ENCODE peak calls at places on chromosomes 12 and 14, in ten cellular contexts. One of them, this sample, is unnamed.

GRCh38 chr12:75704664-75705063 is 193.3 kb upstream of the KRR1 start:
- DNase-seq in stimulated activated CD8-positive, alpha-beta memory T cell treated with anti-CD3 and anti-CD28 coated beads, Interleukin-4, amount 100 ng/mL, for 48 hours: no peak
- DNase-seq in kidney tubule cell: no peak
- DNase-seq in anterior cingulate cortex: no peak
- DNase-seq in HuH-7: no peak
- DNase-seq in GM23248: no peak
- DNase-seq in activated T-cell treated with anti-CD3 and anti-CD28 coated beads, Interleukin-2, amount 50 U/mL, for 72 hours: no peak
- DNase-seq in left ventricle myocardium superior: no peak
- DNase-seq in NCI-H510A treated with DMSO at 0.1 percent for 48 hours: peak; percentile 26
- DNase-seq in HFF-Myc: no peak
- DNase-seq in this sample: no peak

GRCh38 chr12:133010657-133011297 is 24.6 kb downstream of the ZNF26 start:
- DNase-seq in stimulated activated CD8-positive, alpha-beta memory T cell treated with anti-CD3 and anti-CD28 coated beads, Interleukin-4, amount 100 ng/mL, for 48 hours: no peak
- DNase-seq in kidney tubule cell: no peak
- DNase-seq in anterior cingulate cortex: no peak
- DNase-seq in HuH-7: no peak
- DNase-seq in GM23248: peak; percentile 5
- DNase-seq in activated T-cell treated with anti-CD3 and anti-CD28 coated beads, Interleukin-2, amount 50 U/mL, for 72 hours: no peak
- DNase-seq in left ventricle myocardium superior: no peak
- DNase-seq in NCI-H510A treated with DMSO at 0.1 percent for 48 hours: no peak
- DNase-seq in HFF-Myc: no peak
- DNase-seq in this sample: no peak

GRCh38 chr12:128509170-128509569 is 242.2 kb downstream of the TMEM132C start:
- DNase-seq in stimulated activated CD8-positive, alpha-beta memory T cell treated with anti-CD3 and anti-CD28 coated beads, Interleukin-4, amount 100 ng/mL, for 48 hours: no peak
- DNase-seq in kidney tubule cell: no peak
- DNase-seq in anterior cingulate cortex: no peak
- DNase-seq in HuH-7: no peak
- DNase-seq in GM23248: no peak
- DNase-seq in activated T-cell treated with anti-CD3 and anti-CD28 coated beads, Interleukin-2, amount 50 U/mL, for 72 hours: no peak
- DNase-seq in left ventricle myocardium superior: no peak
- DNase-seq in NCI-H510A treated with DMSO at 0.1 percent for 48 hours: no peak
- DNase-seq in HFF-Myc: no peak
- DNase-seq in this sample: no peak

GRCh38 chr14:71115306-71115705 is 208.0 kb downstream of the PCNX1 start:
- DNase-seq in stimulated activated CD8-positive, alpha-beta memory T cell treated with anti-CD3 and anti-CD28 coated beads, Interleukin-4, amount 100 ng/mL, for 48 hours: no peak
- DNase-seq in kidney tubule cell: no peak
- DNase-seq in anterior cingulate cortex: no peak
- DNase-seq in HuH-7: no peak
- DNase-seq in GM23248: no peak
- DNase-seq in activated T-cell treated with anti-CD3 and anti-CD28 coated beads, Interleukin-2, amount 50 U/mL, for 72 hours: no peak
- DNase-seq in left ventricle myocardium superior: no peak
- DNase-seq in NCI-H510A treated with DMSO at 0.1 percent for 48 hours: no peak
- DNase-seq in HFF-Myc: no peak
- DNase-seq in this sample: no peak

GRCh38 chr12:113030875-113031525 is 25.5 kb upstream of the DTX1 start:
- DNase-seq in stimulated activated CD8-positive, alpha-beta memory T cell treated with anti-CD3 and anti-CD28 coated beads, Interleukin-4, amount 100 ng/mL, for 48 hours: no peak
- DNase-seq in kidney tubule cell: peak; percentile 67
- DNase-seq in anterior cingulate cortex: no peak
- DNase-seq in HuH-7: peak; percentile 46
- DNase-seq in GM23248: peak; percentile 73
- DNase-seq in activated T-cell treated with anti-CD3 and anti-CD28 coated beads, Interleukin-2, amount 50 U/mL, for 72 hours: no peak
- DNase-seq in left ventricle myocardium superior: no peak
- DNase-seq in NCI-H510A treated with DMSO at 0.1 percent for 48 hours: peak; percentile 83
- DNase-seq in HFF-Myc: peak; percentile 36
- DNase-seq in this sample: peak; percentile 21

GRCh38 chr14:64974563-64974962 is 2.4 kb upstream of the RAB15 start:
- DNase-seq in stimulated activated CD8-positive, alpha-beta memory T cell treated with anti-CD3 and anti-CD28 coated beads, Interleukin-4, amount 100 ng/mL, for 48 hours: no peak
- DNase-seq in kidney tubule cell: no peak
- DNase-seq in anterior cingulate cortex: no peak
- DNase-seq in HuH-7: no peak
- DNase-seq in GM23248: no peak
- DNase-seq in activated T-cell treated with anti-CD3 and anti-CD28 coated beads, Interleukin-2, amount 50 U/mL, for 72 hours: no peak
- DNase-seq in left ventricle myocardium superior: no peak
- DNase-seq in NCI-H510A treated with DMSO at 0.1 percent for 48 hours: no peak
- DNase-seq in HFF-Myc: no peak
- DNase-seq in this sample: no peak

GRCh38 chr12:69661386-69661785 is 37.7 kb downstream of the BEST3 start:
- DNase-seq in stimulated activated CD8-positive, alpha-beta memory T cell treated with anti-CD3 and anti-CD28 coated beads, Interleukin-4, amount 100 ng/mL, for 48 hours: no peak
- DNase-seq in kidney tubule cell: no peak
- DNase-seq in anterior cingulate cortex: no peak
- DNase-seq in HuH-7: no peak
- DNase-seq in GM23248: no peak
- DNase-seq in activated T-cell treated with anti-CD3 and anti-CD28 coated beads, Interleukin-2, amount 50 U/mL, for 72 hours: no peak
- DNase-seq in left ventricle myocardium superior: no peak
- DNase-seq in NCI-H510A treated with DMSO at 0.1 percent for 48 hours: no peak
- DNase-seq in HFF-Myc: no peak
- DNase-seq in this sample: no peak

GRCh38 chr12:87667378-87667777 is 361.8 kb downstream of the C12orf50 start:
- DNase-seq in stimulated activated CD8-positive, alpha-beta memory T cell treated with anti-CD3 and anti-CD28 coated beads, Interleukin-4, amount 100 ng/mL, for 48 hours: no peak
- DNase-seq in kidney tubule cell: peak; percentile 55
- DNase-seq in anterior cingulate cortex: no peak
- DNase-seq in HuH-7: no peak
- DNase-seq in GM23248: peak; percentile 46
- DNase-seq in activated T-cell treated with anti-CD3 and anti-CD28 coated beads, Interleukin-2, amount 50 U/mL, for 72 hours: no peak
- DNase-seq in left ventricle myocardium superior: no peak
- DNase-seq in NCI-H510A treated with DMSO at 0.1 percent for 48 hours: peak; percentile 56
- DNase-seq in HFF-Myc: no peak
- DNase-seq in this sample: no peak

GRCh38 chr14:22981090-22982012 is 1.0 kb downstream of the AJUBA start:
- DNase-seq in stimulated activated CD8-positive, alpha-beta memory T cell treated with anti-CD3 and anti-CD28 coated beads, Interleukin-4, amount 100 ng/mL, for 48 hours: peak; percentile 45
- DNase-seq in kidney tubule cell: peak; percentile 20
- DNase-seq in anterior cingulate cortex: no peak
- DNase-seq in HuH-7: no peak
- DNase-seq in GM23248: peak; percentile 64
- DNase-seq in activated T-cell treated with anti-CD3 and anti-CD28 coated beads, Interleukin-2, amount 50 U/mL, for 72 hours: peak; percentile 41
- DNase-seq in left ventricle myocardium superior: peak; percentile 48
- DNase-seq in NCI-H510A treated with DMSO at 0.1 percent for 48 hours: no peak
- DNase-seq in HFF-Myc: no peak
- DNase-seq in this sample: no peak

GRCh38 chr12:124805876-124806668 is 57.6 kb downstream of the SCARB1 start:
- DNase-seq in stimulated activated CD8-positive, alpha-beta memory T cell treated with anti-CD3 and anti-CD28 coated beads, Interleukin-4, amount 100 ng/mL, for 48 hours: no peak
- DNase-seq in kidney tubule cell: no peak
- DNase-seq in anterior cingulate cortex: no peak
- DNase-seq in HuH-7: no peak
- DNase-seq in GM23248: no peak
- DNase-seq in activated T-cell treated with anti-CD3 and anti-CD28 coated beads, Interleukin-2, amount 50 U/mL, for 72 hours: no peak
- DNase-seq in left ventricle myocardium superior: no peak
- DNase-seq in NCI-H510A treated with DMSO at 0.1 percent for 48 hours: no peak
- DNase-seq in HFF-Myc: no peak
- DNase-seq in this sample: no peak

GRCh38 chr14:59187802-59188460 is 536 bp upstream of the DAAM1 start:
- DNase-seq in stimulated activated CD8-positive, alpha-beta memory T cell treated with anti-CD3 and anti-CD28 coated beads, Interleukin-4, amount 100 ng/mL, for 48 hours: peak; percentile 47
- DNase-seq in kidney tubule cell: peak; percentile 16
- DNase-seq in anterior cingulate cortex: peak; percentile 37
- DNase-seq in HuH-7: no peak
- DNase-seq in GM23248: peak; percentile 50
- DNase-seq in activated T-cell treated with anti-CD3 and anti-CD28 coated beads, Interleukin-2, amount 50 U/mL, for 72 hours: peak; percentile 39
- DNase-seq in left ventricle myocardium superior: peak; percentile 60
- DNase-seq in NCI-H510A treated with DMSO at 0.1 percent for 48 hours: peak; percentile 75
- DNase-seq in HFF-Myc: no peak
- DNase-seq in this sample: no peak

GRCh38 chr12:59357811-59358210 is 238.0 kb upstream of the SLC16A7 start:
- DNase-seq in stimulated activated CD8-positive, alpha-beta memory T cell treated with anti-CD3 and anti-CD28 coated beads, Interleukin-4, amount 100 ng/mL, for 48 hours: no peak
- DNase-seq in kidney tubule cell: peak; percentile 9
- DNase-seq in anterior cingulate cortex: no peak
- DNase-seq in HuH-7: no peak
- DNase-seq in GM23248: no peak
- DNase-seq in activated T-cell treated with anti-CD3 and anti-CD28 coated beads, Interleukin-2, amount 50 U/mL, for 72 hours: no peak
- DNase-seq in left ventricle myocardium superior: no peak
- DNase-seq in NCI-H510A treated with DMSO at 0.1 percent for 48 hours: no peak
- DNase-seq in HFF-Myc: no peak
- DNase-seq in this sample: no peak

GRCh38 chr12:50232771-50233209 is 50.5 kb downstream of the LIMA1 start:
- DNase-seq in stimulated activated CD8-positive, alpha-beta memory T cell treated with anti-CD3 and anti-CD28 coated beads, Interleukin-4, amount 100 ng/mL, for 48 hours: no peak
- DNase-seq in kidney tubule cell: no peak
- DNase-seq in anterior cingulate cortex: no peak
- DNase-seq in HuH-7: no peak
- DNase-seq in GM23248: no peak
- DNase-seq in activated T-cell treated with anti-CD3 and anti-CD28 coated beads, Interleukin-2, amount 50 U/mL, for 72 hours: no peak
- DNase-seq in left ventricle myocardium superior: no peak
- DNase-seq in NCI-H510A treated with DMSO at 0.1 percent for 48 hours: no peak
- DNase-seq in HFF-Myc: no peak
- DNase-seq in this sample: no peak

GRCh38 chr12:127272864-127273263 is 994.1 kb upstream of the TMEM132C start:
- DNase-seq in stimulated activated CD8-positive, alpha-beta memory T cell treated with anti-CD3 and anti-CD28 coated beads, Interleukin-4, amount 100 ng/mL, for 48 hours: no peak
- DNase-seq in kidney tubule cell: peak; percentile 100
- DNase-seq in anterior cingulate cortex: no peak
- DNase-seq in HuH-7: no peak
- DNase-seq in GM23248: peak; percentile 99
- DNase-seq in activated T-cell treated with anti-CD3 and anti-CD28 coated beads, Interleukin-2, amount 50 U/mL, for 72 hours: no peak
- DNase-seq in left ventricle myocardium superior: no peak
- DNase-seq in NCI-H510A treated with DMSO at 0.1 percent for 48 hours: no peak
- DNase-seq in HFF-Myc: no peak
- DNase-seq in this sample: no peak

GRCh38 chr12:57487055-57487596 is 742 bp upstream of the MARS1 start:
- DNase-seq in stimulated activated CD8-positive, alpha-beta memory T cell treated with anti-CD3 and anti-CD28 coated beads, Interleukin-4, amount 100 ng/mL, for 48 hours: no peak
- DNase-seq in kidney tubule cell: no peak
- DNase-seq in anterior cingulate cortex: no peak
- DNase-seq in HuH-7: no peak
- DNase-seq in GM23248: no peak
- DNase-seq in activated T-cell treated with anti-CD3 and anti-CD28 coated beads, Interleukin-2, amount 50 U/mL, for 72 hours: no peak
- DNase-seq in left ventricle myocardium superior: no peak
- DNase-seq in NCI-H510A treated with DMSO at 0.1 percent for 48 hours: no peak
- DNase-seq in HFF-Myc: no peak
- DNase-seq in this sample: no peak

GRCh38 chr12:56288705-56289387 is 11.3 kb downstream of the CS start:
- DNase-seq in stimulated activated CD8-positive, alpha-beta memory T cell treated with anti-CD3 and anti-CD28 coated beads, Interleukin-4, amount 100 ng/mL, for 48 hours: no peak
- DNase-seq in kidney tubule cell: no peak
- DNase-seq in anterior cingulate cortex: no peak
- DNase-seq in HuH-7: no peak
- DNase-seq in GM23248: no peak
- DNase-seq in activated T-cell treated with anti-CD3 and anti-CD28 coated beads, Interleukin-2, amount 50 U/mL, for 72 hours: no peak
- DNase-seq in left ventricle myocardium superior: no peak
- DNase-seq in NCI-H510A treated with DMSO at 0.1 percent for 48 hours: no peak
- DNase-seq in HFF-Myc: no peak
- DNase-seq in this sample: no peak

GRCh38 chr12:95848575-95849388 is 10.0 kb upstream of the SNRPF start:
- DNase-seq in stimulated activated CD8-positive, alpha-beta memory T cell treated with anti-CD3 and anti-CD28 coated beads, Interleukin-4, amount 100 ng/mL, for 48 hours: no peak
- DNase-seq in kidney tubule cell: peak; percentile 70
- DNase-seq in anterior cingulate cortex: no peak
- DNase-seq in HuH-7: peak; percentile 32
- DNase-seq in GM23248: peak; percentile 47
- DNase-seq in activated T-cell treated with anti-CD3 and anti-CD28 coated beads, Interleukin-2, amount 50 U/mL, for 72 hours: no peak
- DNase-seq in left ventricle myocardium superior: no peak
- DNase-seq in NCI-H510A treated with DMSO at 0.1 percent for 48 hours: peak; percentile 67
- DNase-seq in HFF-Myc: peak; percentile 10
- DNase-seq in this sample: peak; percentile 49

GRCh38 chr12:40107098-40107802 is 1.4 kb upstream of the SLC2A13 start:
- DNase-seq in stimulated activated CD8-positive, alpha-beta memory T cell treated with anti-CD3 and anti-CD28 coated beads, Interleukin-4, amount 100 ng/mL, for 48 hours: peak; percentile 96
- DNase-seq in kidney tubule cell: peak; percentile 80
- DNase-seq in anterior cingulate cortex: peak; percentile 84
- DNase-seq in HuH-7: peak; percentile 71
- DNase-seq in GM23248: peak; percentile 87
- DNase-seq in activated T-cell treated with anti-CD3 and anti-CD28 coated beads, Interleukin-2, amount 50 U/mL, for 72 hours: peak; percentile 90
- DNase-seq in left ventricle myocardium superior: peak; percentile 94
- DNase-seq in NCI-H510A treated with DMSO at 0.1 percent for 48 hours: peak; percentile 74
- DNase-seq in HFF-Myc: peak; percentile 48
- DNase-seq in this sample: peak; percentile 61

GRCh38 chr12:94571556-94571955 is 78.8 kb downstream of the TMCC3 start:
- DNase-seq in stimulated activated CD8-positive, alpha-beta memory T cell treated with anti-CD3 and anti-CD28 coated beads, Interleukin-4, amount 100 ng/mL, for 48 hours: no peak
- DNase-seq in kidney tubule cell: peak; percentile 93
- DNase-seq in anterior cingulate cortex: no peak
- DNase-seq in HuH-7: peak; percentile 84
- DNase-seq in GM23248: peak; percentile 33
- DNase-seq in activated T-cell treated with anti-CD3 and anti-CD28 coated beads, Interleukin-2, amount 50 U/mL, for 72 hours: no peak
- DNase-seq in left ventricle myocardium superior: no peak
- DNase-seq in NCI-H510A treated with DMSO at 0.1 percent for 48 hours: peak; percentile 40
- DNase-seq in HFF-Myc: peak; percentile 37
- DNase-seq in this sample: peak; percentile 77

GRCh38 chr12:128810182-128811127 is 13.3 kb downstream of the SLC15A4 start:
- DNase-seq in stimulated activated CD8-positive, alpha-beta memory T cell treated with anti-CD3 and anti-CD28 coated beads, Interleukin-4, amount 100 ng/mL, for 48 hours: no peak
- DNase-seq in kidney tubule cell: no peak
- DNase-seq in anterior cingulate cortex: no peak
- DNase-seq in HuH-7: no peak
- DNase-seq in GM23248: peak; percentile 79
- DNase-seq in activated T-cell treated with anti-CD3 and anti-CD28 coated beads, Interleukin-2, amount 50 U/mL, for 72 hours: peak; percentile 65
- DNase-seq in left ventricle myocardium superior: peak; percentile 79
- DNase-seq in NCI-H510A treated with DMSO at 0.1 percent for 48 hours: no peak
- DNase-seq in HFF-Myc: no peak
- DNase-seq in this sample: no peak

GRCh38 chr14:104133496-104133895 is 4.9 kb upstream of the KIF26A start:
- DNase-seq in stimulated activated CD8-positive, alpha-beta memory T cell treated with anti-CD3 and anti-CD28 coated beads, Interleukin-4, amount 100 ng/mL, for 48 hours: no peak
- DNase-seq in kidney tubule cell: no peak
- DNase-seq in anterior cingulate cortex: no peak
- DNase-seq in HuH-7: no peak
- DNase-seq in GM23248: no peak
- DNase-seq in activated T-cell treated with anti-CD3 and anti-CD28 coated beads, Interleukin-2, amount 50 U/mL, for 72 hours: no peak
- DNase-seq in left ventricle myocardium superior: peak; percentile 13
- DNase-seq in NCI-H510A treated with DMSO at 0.1 percent for 48 hours: no peak
- DNase-seq in HFF-Myc: no peak
- DNase-seq in this sample: no peak

GRCh38 chr14:89613260-89614008 is 196.4 kb upstream of the FOXN3 start:
- DNase-seq in stimulated activated CD8-positive, alpha-beta memory T cell treated with anti-CD3 and anti-CD28 coated beads, Interleukin-4, amount 100 ng/mL, for 48 hours: no peak
- DNase-seq in kidney tubule cell: no peak
- DNase-seq in anterior cingulate cortex: no peak
- DNase-seq in HuH-7: no peak
- DNase-seq in GM23248: no peak
- DNase-seq in activated T-cell treated with anti-CD3 and anti-CD28 coated beads, Interleukin-2, amount 50 U/mL, for 72 hours: peak; percentile 50
- DNase-seq in left ventricle myocardium superior: no peak
- DNase-seq in NCI-H510A treated with DMSO at 0.1 percent for 48 hours: no peak
- DNase-seq in HFF-Myc: no peak
- DNase-seq in this sample: no peak

GRCh38 chr12:12736759-12737676 is 19.9 kb downstream of the CDKN1B start:
- DNase-seq in stimulated activated CD8-positive, alpha-beta memory T cell treated with anti-CD3 and anti-CD28 coated beads, Interleukin-4, amount 100 ng/mL, for 48 hours: peak; percentile 59
- DNase-seq in kidney tubule cell: peak; percentile 52
- DNase-seq in anterior cingulate cortex: no peak
- DNase-seq in HuH-7: no peak
- DNase-seq in GM23248: peak; percentile 92
- DNase-seq in activated T-cell treated with anti-CD3 and anti-CD28 coated beads, Interleukin-2, amount 50 U/mL, for 72 hours: peak; percentile 63
- DNase-seq in left ventricle myocardium superior: no peak
- DNase-seq in NCI-H510A treated with DMSO at 0.1 percent for 48 hours: peak; percentile 57
- DNase-seq in HFF-Myc: no peak
- DNase-seq in this sample: no peak

GRCh38 chr14:93317200-93317599 is 15.6 kb downstream of the BTBD7 start:
- DNase-seq in stimulated activated CD8-positive, alpha-beta memory T cell treated with anti-CD3 and anti-CD28 coated beads, Interleukin-4, amount 100 ng/mL, for 48 hours: no peak
- DNase-seq in kidney tubule cell: no peak
- DNase-seq in anterior cingulate cortex: no peak
- DNase-seq in HuH-7: no peak
- DNase-seq in GM23248: no peak
- DNase-seq in activated T-cell treated with anti-CD3 and anti-CD28 coated beads, Interleukin-2, amount 50 U/mL, for 72 hours: no peak
- DNase-seq in left ventricle myocardium superior: no peak
- DNase-seq in NCI-H510A treated with DMSO at 0.1 percent for 48 hours: no peak
- DNase-seq in HFF-Myc: no peak
- DNase-seq in this sample: no peak

GRCh38 chr14:104445832-104446381 is 133.7 kb upstream of the C14orf180 start:
- DNase-seq in stimulated activated CD8-positive, alpha-beta memory T cell treated with anti-CD3 and anti-CD28 coated beads, Interleukin-4, amount 100 ng/mL, for 48 hours: peak; percentile 13
- DNase-seq in kidney tubule cell: no peak
- DNase-seq in anterior cingulate cortex: no peak
- DNase-seq in HuH-7: no peak
- DNase-seq in GM23248: no peak
- DNase-seq in activated T-cell treated with anti-CD3 and anti-CD28 coated beads, Interleukin-2, amount 50 U/mL, for 72 hours: no peak
- DNase-seq in left ventricle myocardium superior: no peak
- DNase-seq in NCI-H510A treated with DMSO at 0.1 percent for 48 hours: no peak
- DNase-seq in HFF-Myc: no peak
- DNase-seq in this sample: no peak

GRCh38 chr12:132593938-132594358 is 16.4 kb downstream of the LRCOL1 start:
- DNase-seq in stimulated activated CD8-positive, alpha-beta memory T cell treated with anti-CD3 and anti-CD28 coated beads, Interleukin-4, amount 100 ng/mL, for 48 hours: peak; percentile 58
- DNase-seq in kidney tubule cell: peak; percentile 96
- DNase-seq in anterior cingulate cortex: peak; percentile 49
- DNase-seq in HuH-7: peak; percentile 89
- DNase-seq in GM23248: peak; percentile 95
- DNase-seq in activated T-cell treated with anti-CD3 and anti-CD28 coated beads, Interleukin-2, amount 50 U/mL, for 72 hours: peak; percentile 27
- DNase-seq in left ventricle myocardium superior: peak; percentile 88
- DNase-seq in NCI-H510A treated with DMSO at 0.1 percent for 48 hours: peak; percentile 67
- DNase-seq in HFF-Myc: peak; percentile 85
- DNase-seq in this sample: peak; percentile 82

GRCh38 chr12:53048033-53048779 is 1.7 kb upstream of the TNS2 start:
- DNase-seq in stimulated activated CD8-positive, alpha-beta memory T cell treated with anti-CD3 and anti-CD28 coated beads, Interleukin-4, amount 100 ng/mL, for 48 hours: no peak
- DNase-seq in kidney tubule cell: peak; percentile 69
- DNase-seq in anterior cingulate cortex: peak; percentile 27
- DNase-seq in HuH-7: peak; percentile 29
- DNase-seq in GM23248: peak; percentile 59
- DNase-seq in activated T-cell treated with anti-CD3 and anti-CD28 coated beads, Interleukin-2, amount 50 U/mL, for 72 hours: no peak
- DNase-seq in left ventricle myocardium superior: peak; percentile 89
- DNase-seq in NCI-H510A treated with DMSO at 0.1 percent for 48 hours: peak; percentile 66
- DNase-seq in HFF-Myc: no peak
- DNase-seq in this sample: no peak

GRCh38 chr12:76024102-76024781 is 7.3 kb downstream of the PHLDA1 start:
- DNase-seq in stimulated activated CD8-positive, alpha-beta memory T cell treated with anti-CD3 and anti-CD28 coated beads, Interleukin-4, amount 100 ng/mL, for 48 hours: no peak
- DNase-seq in kidney tubule cell: no peak
- DNase-seq in anterior cingulate cortex: no peak
- DNase-seq in HuH-7: no peak
- DNase-seq in GM23248: no peak
- DNase-seq in activated T-cell treated with anti-CD3 and anti-CD28 coated beads, Interleukin-2, amount 50 U/mL, for 72 hours: no peak
- DNase-seq in left ventricle myocardium superior: no peak
- DNase-seq in NCI-H510A treated with DMSO at 0.1 percent for 48 hours: no peak
- DNase-seq in HFF-Myc: no peak
- DNase-seq in this sample: no peak